ENCODE peak calls at places on chromosome 17, in eight cellular contexts. V, Z, N, A, O, M, K and S are unnamed samples.

GRCh38 chr17:1558401-1558800 is 4.2 kb downstream of the PITPNA start:
- DNase-seq in V (no peak), Z (no peak), N (no peak), A (no peak), O (no peak), M (no peak), K (no peak), S (no peak)

GRCh38 chr17:15279011-15279477 is 13.9 kb upstream of the PMP22 start:
- DNase-seq in V (peak), Z (no peak), N (peak), A (no peak), O (no peak), M (no peak), K (no peak), S (no peak)

GRCh38 chr17:3925684-3926537 is 9.6 kb upstream of the P2RX1 start:
- DNase-seq in V (no peak), Z (no peak), N (no peak), A (no peak), O (no peak), M (no peak), K (no peak), S (no peak)

GRCh38 chr17:9356488-9356911 is 219.1 kb downstream of the STX8 start:
- DNase-seq in V (no peak), Z (no peak), N (no peak), A (no peak), O (no peak), M (no peak), K (no peak), S (no peak)

GRCh38 chr17:68456529-68457167 is 648 bp downstream of the WIPI1 start:
- DNase-seq in V (peak), Z (no peak), N (peak), A (peak), O (peak), M (peak), K (peak), S (no peak)

GRCh38 chr17:19470529-19471261 is 59.7 kb downstream of the RNF112 start:
- DNase-seq in V (peak), Z (no peak), N (no peak), A (peak), O (no peak), M (no peak), K (no peak), S (no peak)

GRCh38 chr17:79434215-79434614 is 176.6 kb downstream of the RBFOX3 start:
- DNase-seq in V (no peak), Z (no peak), N (no peak), A (no peak), O (no peak), M (no peak), K (no peak), S (no peak)

GRCh38 chr17:44878627-44879221 is 20.5 kb downstream of the EFTUD2 start:
- DNase-seq in V (peak), Z (peak), N (peak), A (no peak), O (peak), M (peak), K (no peak), S (no peak)

GRCh38 chr17:32519769-32520701 is 33.2 kb downstream of the CDK5R1 start:
- DNase-seq in V (no peak), Z (no peak), N (no peak), A (no peak), O (peak), M (peak), K (no peak), S (peak)

GRCh38 chr17:2940352-2940751 is 123.1 kb downstream of the OR1D5 start:
- DNase-seq in V (no peak), Z (no peak), N (no peak), A (peak), O (no peak), M (no peak), K (no peak), S (no peak)

GRCh38 chr17:76638263-76638662 is 5.3 kb downstream of the ST6GALNAC1 start:
- DNase-seq in V (no peak), Z (no peak), N (no peak), A (no peak), O (no peak), M (no peak), K (no peak), S (no peak)

GRCh38 chr17:18962494-18962815 is 10.5 kb downstream of the SLC5A10 start:
- DNase-seq in V (no peak), Z (no peak), N (no peak), A (no peak), O (no peak), M (no peak), K (no peak), S (no peak)

GRCh38 chr17:14201087-14201486 is 35.6 kb downstream of the CDRT15 start:
- DNase-seq in V (peak), Z (no peak), N (no peak), A (no peak), O (no peak), M (no peak), K (no peak), S (no peak)

GRCh38 chr17:45299311-45299710 is 17.5 kb downstream of the MAP3K14 start:
- DNase-seq in V (no peak), Z (no peak), N (no peak), A (no peak), O (peak), M (no peak), K (no peak), S (no peak)

GRCh38 chr17:45402916-45403315 is 29.8 kb downstream of the ARHGAP27 start:
- DNase-seq in V (no peak), Z (no peak), N (no peak), A (no peak), O (no peak), M (no peak), K (no peak), S (no peak)

GRCh38 chr17:72368191-72368590 is 247.4 kb downstream of the SOX9 start:
- DNase-seq in V (no peak), Z (no peak), N (no peak), A (no peak), O (no peak), M (no peak), K (no peak), S (no peak)

GRCh38 chr17:82911822-82912221 is 72.0 kb upstream of the ZNF750 start:
- DNase-seq in V (no peak), Z (no peak), N (no peak), A (no peak), O (no peak), M (no peak), K (no peak), S (no peak)

GRCh38 chr17:2022647-2023046 is 2.5 kb downstream of the RTN4RL1 start:
- DNase-seq in V (no peak), Z (no peak), N (no peak), A (no peak), O (no peak), M (no peak), K (no peak), S (no peak)

GRCh38 chr17:10616502-10617119 is 40.5 kb downstream of the MYH3 start:
- DNase-seq in V (peak), Z (peak), N (peak), A (peak), O (peak), M (peak), K (peak), S (no peak)

GRCh38 chr17:18997650-18998196 is 6.8 kb downstream of the FAM83G start:
- DNase-seq in V (no peak), Z (peak), N (no peak), A (no peak), O (no peak), M (no peak), K (no peak), S (no peak)

GRCh38 chr17:48577330-48577945 is 712 bp downstream of the HOXB4 start:
- DNase-seq in V (peak), Z (no peak), N (no peak), A (no peak), O (no peak), M (no peak), K (no peak), S (no peak)
- TF ChIP-seq USF2 in V (no peak), Z (peak), N (no peak), A (no peak), O (no peak), M (no peak), K (no peak), S (no peak)

GRCh38 chr17:67283727-67284516 is 38.9 kb upstream of the HELZ start:
- DNase-seq in V (no peak), Z (no peak), N (no peak), A (no peak), O (no peak), M (no peak), K (no peak), S (no peak)
- TF ChIP-seq USF2 in V (no peak), Z (no peak), N (no peak), A (no peak), O (no peak), M (no peak), K (no peak), S (no peak)

GRCh38 chr17:74387365-74388218 is 20.3 kb downstream of the GPR142 start:
- DNase-seq in V (no peak), Z (peak), N (no peak), A (no peak), O (no peak), M (no peak), K (no peak), S (no peak)

GRCh38 chr17:74386397-74386796 is 19.1 kb downstream of the GPR142 start:
- DNase-seq in V (no peak), Z (no peak), N (no peak), A (no peak), O (no peak), M (no peak), K (no peak), S (no peak)

GRCh38 chr17:74380959-74381808 is 13.9 kb downstream of the GPR142 start:
- DNase-seq in V (no peak), Z (no peak), N (no peak), A (no peak), O (no peak), M (no peak), K (no peak), S (no peak)

GRCh38 chr17:74383140-74383539 is 15.8 kb downstream of the GPR142 start:
- DNase-seq in V (no peak), Z (no peak), N (no peak), A (no peak), O (no peak), M (no peak), K (no peak), S (no peak)

DNA sequence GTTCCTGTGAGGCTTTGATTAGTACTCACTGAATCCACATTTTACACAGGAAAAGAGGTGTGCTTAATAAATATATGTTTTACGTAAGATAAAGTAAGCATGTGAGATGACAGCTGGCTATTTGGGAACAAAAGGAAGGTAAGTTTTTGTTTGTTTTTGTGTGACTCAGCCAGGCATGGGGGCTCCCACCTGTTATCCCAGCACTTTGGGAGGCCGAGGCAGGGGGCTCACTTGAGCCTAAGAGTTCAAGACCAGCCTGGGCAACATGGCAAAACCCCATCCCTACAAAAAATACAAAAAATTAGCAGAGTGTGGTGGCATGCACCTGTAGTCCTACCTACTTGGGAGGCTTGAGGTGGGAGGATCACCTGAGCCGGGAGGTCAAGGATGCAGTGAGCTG is 17.9 kb downstream of the GPR142 start:
- DNase-seq in V (no peak), Z (no peak), N (no peak), A (no peak), O (no peak), M (no peak), K (no peak), S (no peak)
- TF ChIP-seq USF2 in V (no peak), Z (no peak), N (no peak), A (no peak), O (no peak), M (no peak), K (no peak), S (no peak)

GRCh38 chr17:64774888-64775600 is 112.9 kb upstream of the SMURF2 start:
- DNase-seq in V (no peak), Z (no peak), N (no peak), A (no peak), O (no peak), M (no peak), K (no peak), S (no peak)

GRCh38 chr17:64773836-64774761 is 112.0 kb upstream of the SMURF2 start:
- DNase-seq in V (peak), Z (peak), N (peak), A (peak), O (peak), M (peak), K (peak), S (no peak)

GRCh38 chr17:64777413-64778101 is 115.5 kb upstream of the SMURF2 start:
- DNase-seq in V (no peak), Z (no peak), N (no peak), A (no peak), O (peak), M (no peak), K (no peak), S (no peak)

GRCh38 chr17:64778102-64778366 is 115.9 kb upstream of the SMURF2 start:
- DNase-seq in V (no peak), Z (no peak), N (no peak), A (no peak), O (peak), M (no peak), K (no peak), S (no peak)

GRCh38 chr17:64775701-64776570 is 113.8 kb upstream of the SMURF2 start:
- DNase-seq in V (no peak), Z (no peak), N (no peak), A (no peak), O (no peak), M (peak), K (no peak), S (no peak)
- TF ChIP-seq USF2 in V (no peak), Z (no peak), N (no peak), A (no peak), O (no peak), M (no peak), K (no peak), S (no peak)

DNA sequence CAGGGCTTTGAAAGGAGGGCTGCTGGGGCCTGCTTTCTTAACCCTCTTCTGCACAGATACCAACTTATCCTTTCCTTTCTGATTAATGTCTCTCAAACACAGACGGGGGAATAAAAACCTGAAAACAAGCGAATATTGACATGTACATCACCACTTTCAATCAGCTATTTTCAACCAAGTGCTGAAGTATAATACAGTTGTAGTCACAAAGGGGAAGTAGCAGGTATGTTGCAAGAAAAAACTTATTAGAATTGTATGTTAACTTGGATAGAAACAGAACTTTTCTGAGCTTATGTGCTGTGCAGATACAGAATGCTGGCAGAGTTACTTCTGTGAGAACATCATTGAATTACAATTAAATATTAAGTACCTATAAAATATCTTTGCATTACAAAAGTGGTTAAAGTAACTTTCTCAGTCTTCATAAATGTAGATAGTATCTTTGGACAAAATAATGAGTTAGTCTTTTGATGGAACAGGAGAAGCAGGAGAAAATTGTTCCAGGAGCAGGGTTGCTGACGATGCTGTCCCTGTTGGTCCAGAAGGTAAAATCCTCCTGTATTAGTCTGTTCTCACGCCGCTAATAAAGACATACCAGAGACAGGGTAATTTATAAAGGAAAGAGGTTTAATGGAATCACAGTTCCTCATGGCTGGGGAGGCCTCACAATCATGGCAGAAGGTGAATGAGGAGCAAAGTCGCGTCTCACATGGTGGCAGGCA is 59.5 kb downstream of the RPTOR start:
- DNase-seq in V (no peak), Z (no peak), N (no peak), A (no peak), O (no peak), M (no peak), K (no peak), S (no peak)
- TF ChIP-seq USF2 in V (no peak), Z (no peak), N (no peak), A (no peak), O (no peak), M (no peak), K (no peak), S (no peak)

DNA sequence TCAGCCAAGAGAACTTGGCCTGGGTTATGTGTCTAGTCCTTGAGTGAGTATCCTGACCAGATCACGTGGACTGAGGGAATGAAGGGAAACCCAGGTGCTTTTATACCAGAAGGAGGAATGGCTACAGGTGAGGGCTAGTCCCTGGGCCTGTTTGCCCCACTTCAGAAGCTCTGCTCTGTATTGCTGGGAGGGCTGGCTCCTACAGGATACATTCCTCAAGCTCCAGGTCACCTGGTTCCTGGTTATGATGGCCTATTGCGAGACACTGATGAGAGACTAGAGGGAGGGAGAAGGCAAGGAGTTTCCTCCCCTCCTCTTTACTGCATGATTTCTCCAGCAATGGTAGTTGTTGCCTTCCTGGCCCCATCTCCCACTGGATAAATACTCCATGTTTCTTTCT is 19.0 kb upstream of the SMG8 start:
- DNase-seq in V (no peak), Z (no peak), N (no peak), A (no peak), O (no peak), M (no peak), K (no peak), S (no peak)
- TF ChIP-seq USF2 in V (no peak), Z (no peak), N (no peak), A (no peak), O (no peak), M (no peak), K (no peak), S (no peak)

GRCh38 chr17:17073006-17073626 is 30.9 kb downstream of the MPRIP start:
- DNase-seq in V (no peak), Z (no peak), N (no peak), A (no peak), O (no peak), M (no peak), K (no peak), S (no peak)
- TF ChIP-seq USF2 in V (no peak), Z (no peak), N (no peak), A (no peak), O (no peak), M (no peak), K (no peak), S (no peak)